ENCODE peak calls at places on chromosomes 5 and 9, in eight cellular contexts. One of them, this sample, is unnamed.

GRCh38 chr5:172344855-172345254 is 61.3 kb upstream of the UBTD2 start:
- DNase-seq in uterus: no peak
- DNase-seq in OCI-LY7: no peak
- DNase-seq in suprapubic skin: no peak
- DNase-seq in Calu3: no peak
- DNase-seq in ACHN: no peak
- DNase-seq in HuH-7: no peak
- DNase-seq in CD8-positive, alpha-beta T cell: no peak
- DNase-seq in this sample: no peak

GRCh38 chr5:141960018-141960417 is 2.0 kb upstream of the PCDH12 start:
- DNase-seq in ACHN: peak
- DNase-seq in HuH-7: no peak
- DNase-seq in suprapubic skin: no peak
- DNase-seq in Calu3: peak
- DNase-seq in uterus: no peak
- DNase-seq in OCI-LY7: peak
- DNase-seq in CD8-positive, alpha-beta T cell: no peak
- DNase-seq in this sample: no peak

GRCh38 chr5:10456583-10457562 is 15.2 kb downstream of the ROPN1L start:
- DNase-seq in HuH-7: no peak
- DNase-seq in uterus: no peak
- DNase-seq in ACHN: no peak
- DNase-seq in OCI-LY7: no peak
- DNase-seq in suprapubic skin: peak
- DNase-seq in Calu3: no peak
- DNase-seq in CD8-positive, alpha-beta T cell: no peak
- DNase-seq in this sample: no peak

GRCh38 chr5:61018102-61018501 is 73.1 kb downstream of the NDUFAF2 start:
- DNase-seq in uterus: no peak
- DNase-seq in HuH-7: no peak
- DNase-seq in Calu3: no peak
- DNase-seq in CD8-positive, alpha-beta T cell: no peak
- DNase-seq in OCI-LY7: no peak
- DNase-seq in suprapubic skin: no peak
- DNase-seq in ACHN: no peak
- DNase-seq in this sample: no peak

GRCh38 chr9:121088576-121088975 is 13.8 kb downstream of the CNTRL start:
- DNase-seq in OCI-LY7: no peak
- DNase-seq in suprapubic skin: no peak
- DNase-seq in ACHN: no peak
- DNase-seq in uterus: no peak
- DNase-seq in Calu3: no peak
- DNase-seq in CD8-positive, alpha-beta T cell: no peak
- DNase-seq in HuH-7: no peak
- DNase-seq in this sample: no peak

GRCh38 chr5:137693307-137693950 is 42.5 kb downstream of the KLHL3 start:
- DNase-seq in HuH-7: no peak
- DNase-seq in uterus: no peak
- DNase-seq in Calu3: no peak
- DNase-seq in OCI-LY7: no peak
- DNase-seq in ACHN: no peak
- DNase-seq in CD8-positive, alpha-beta T cell: no peak
- DNase-seq in suprapubic skin: no peak
- DNase-seq in this sample: no peak

GRCh38 chr9:35774907-35775635 is 16.3 kb upstream of the NPR2 start:
- DNase-seq in uterus: no peak
- DNase-seq in suprapubic skin: no peak
- DNase-seq in Calu3: no peak
- DNase-seq in HuH-7: no peak
- DNase-seq in ACHN: no peak
- DNase-seq in OCI-LY7: peak
- DNase-seq in CD8-positive, alpha-beta T cell: no peak
- DNase-seq in this sample: no peak

GRCh38 chr9:21750021-21750735 is 52.3 kb upstream of the MTAP start:
- DNase-seq in HuH-7: no peak
- DNase-seq in Calu3: no peak
- DNase-seq in suprapubic skin: no peak
- DNase-seq in uterus: no peak
- DNase-seq in CD8-positive, alpha-beta T cell: no peak
- DNase-seq in OCI-LY7: no peak
- DNase-seq in ACHN: no peak
- DNase-seq in this sample: no peak

GRCh38 chr5:14202462-14202861 is 59.3 kb downstream of the TRIO start:
- DNase-seq in Calu3: no peak
- DNase-seq in CD8-positive, alpha-beta T cell: no peak
- DNase-seq in suprapubic skin: no peak
- DNase-seq in uterus: no peak
- DNase-seq in OCI-LY7: no peak
- DNase-seq in ACHN: no peak
- DNase-seq in HuH-7: no peak
- DNase-seq in this sample: no peak

GRCh38 chr5:176541338-176542134 is 4.3 kb upstream of the RNF44 start:
- DNase-seq in HuH-7: peak
- DNase-seq in OCI-LY7: peak
- DNase-seq in ACHN: no peak
- DNase-seq in suprapubic skin: no peak
- DNase-seq in uterus: peak
- DNase-seq in Calu3: peak
- DNase-seq in CD8-positive, alpha-beta T cell: peak
- DNase-seq in this sample: peak

GRCh38 chr5:96691503-96692303 is 29.5 kb downstream of the CAST start:
- DNase-seq in uterus: no peak
- DNase-seq in HuH-7: peak
- DNase-seq in ACHN: no peak
- DNase-seq in suprapubic skin: no peak
- DNase-seq in OCI-LY7: no peak
- DNase-seq in CD8-positive, alpha-beta T cell: no peak
- DNase-seq in Calu3: no peak
- DNase-seq in this sample: no peak

GRCh38 chr9:135021393-135021789 is 66.1 kb upstream of the OLFM1 start:
- DNase-seq in uterus: no peak
- DNase-seq in OCI-LY7: no peak
- DNase-seq in HuH-7: no peak
- DNase-seq in CD8-positive, alpha-beta T cell: no peak
- DNase-seq in suprapubic skin: no peak
- DNase-seq in Calu3: no peak
- DNase-seq in ACHN: no peak
- DNase-seq in this sample: no peak

GRCh38 chr9:17625644-17626388 is 47.0 kb downstream of the SH3GL2 start:
- DNase-seq in OCI-LY7: no peak
- DNase-seq in suprapubic skin: no peak
- DNase-seq in Calu3: no peak
- DNase-seq in CD8-positive, alpha-beta T cell: no peak
- DNase-seq in ACHN: no peak
- DNase-seq in uterus: no peak
- DNase-seq in HuH-7: no peak
- DNase-seq in this sample: no peak

GRCh38 chr5:78610163-78610583 is 38.4 kb downstream of the LHFPL2 start:
- DNase-seq in OCI-LY7: no peak
- DNase-seq in uterus: peak
- DNase-seq in suprapubic skin: no peak
- DNase-seq in CD8-positive, alpha-beta T cell: no peak
- DNase-seq in HuH-7: no peak
- DNase-seq in Calu3: no peak
- DNase-seq in ACHN: no peak
- DNase-seq in this sample: no peak

GRCh38 chr5:74392698-74393431 is 247.7 kb downstream of the ENC1 start:
- DNase-seq in suprapubic skin: no peak
- DNase-seq in OCI-LY7: peak
- DNase-seq in Calu3: no peak
- DNase-seq in ACHN: no peak
- DNase-seq in HuH-7: no peak
- DNase-seq in CD8-positive, alpha-beta T cell: no peak
- DNase-seq in uterus: no peak
- DNase-seq in this sample: no peak

GRCh38 chr9:105993921-105994715 is 299.8 kb downstream of the TMEM38B start:
- DNase-seq in CD8-positive, alpha-beta T cell: no peak
- DNase-seq in uterus: no peak
- DNase-seq in suprapubic skin: no peak
- DNase-seq in ACHN: no peak
- DNase-seq in Calu3: no peak
- DNase-seq in OCI-LY7: no peak
- DNase-seq in HuH-7: no peak
- DNase-seq in this sample: no peak

GRCh38 chr5:9544502-9545300 is 1.2 kb downstream of the SEMA5A start:
- DNase-seq in ACHN: peak
- DNase-seq in Calu3: peak
- DNase-seq in HuH-7: peak
- DNase-seq in suprapubic skin: peak
- DNase-seq in uterus: peak
- DNase-seq in CD8-positive, alpha-beta T cell: peak
- DNase-seq in OCI-LY7: no peak
- DNase-seq in this sample: peak

This sample was measured in testis.